ENCODE peak calls at places on chromosomes 12 and 14, in four cellular contexts. One of them, this sample, is unnamed.
A peak's percentile ranks its signal among the peaks of the same experiment; 100 is the strongest.

GRCh38 chr12:10167588-10167987 is 4.3 kb downstream of the OLR1 start:
- DNase-seq in choroid plexus epithelial cell: peak; percentile 53
- DNase-seq in sigmoid colon: no peak
- DNase-seq in cardiac fibroblast: no peak
- DNase-seq in this sample: no peak

GRCh38 chr12:99946131-99946530 is 38.6 kb downstream of the ANKS1B start:
- DNase-seq in sigmoid colon: no peak
- DNase-seq in choroid plexus epithelial cell: no peak
- DNase-seq in cardiac fibroblast: no peak
- DNase-seq in this sample: no peak

GRCh38 chr14:106308839-106309389 is 782.5 kb downstream of the TMEM121 start:
- DNase-seq in sigmoid colon: no peak
- DNase-seq in cardiac fibroblast: no peak
- DNase-seq in choroid plexus epithelial cell: peak; percentile 2
- DNase-seq in this sample: no peak

GRCh38 chr12:132282950-132283771 is 46.2 kb downstream of the GALNT9 start:
- DNase-seq in choroid plexus epithelial cell: no peak
- DNase-seq in sigmoid colon: no peak
- DNase-seq in cardiac fibroblast: no peak
- DNase-seq in this sample: no peak

GRCh38 chr12:57456145-57456700 is 1.1 kb downstream of the INHBE start:
- DNase-seq in cardiac fibroblast: peak; percentile 44
- DNase-seq in choroid plexus epithelial cell: peak; percentile 56
- DNase-seq in sigmoid colon: no peak
- DNase-seq in this sample: no peak

GRCh38 chr14:24179961-24180726 is 8.3 kb downstream of the REC8 start:
- DNase-seq in sigmoid colon: no peak
- DNase-seq in choroid plexus epithelial cell: peak; percentile 69
- DNase-seq in cardiac fibroblast: peak; percentile 70
- DNase-seq in this sample: peak; percentile 70

GRCh38 chr12:104669057-104669770 is 212.5 kb downstream of the CHST11 start:
- DNase-seq in cardiac fibroblast: peak; percentile 70
- DNase-seq in choroid plexus epithelial cell: no peak
- DNase-seq in sigmoid colon: peak; percentile 91
- DNase-seq in this sample: no peak

GRCh38 chr14:55430024-55430690 is 10.3 kb downstream of the TBPL2 start:
- DNase-seq in sigmoid colon: no peak
- DNase-seq in choroid plexus epithelial cell: peak; percentile 92
- DNase-seq in cardiac fibroblast: peak; percentile 83
- DNase-seq in this sample: peak; percentile 59

GRCh38 chr14:93042968-93043940 is 72.5 kb downstream of the ITPK1 start:
- DNase-seq in cardiac fibroblast: peak; percentile 90
- DNase-seq in sigmoid colon: no peak
- DNase-seq in choroid plexus epithelial cell: peak; percentile 67
- DNase-seq in this sample: peak; percentile 41

GRCh38 chr12:77734489-77734888 is 96.2 kb upstream of the NAV3 start:
- DNase-seq in cardiac fibroblast: peak; percentile 45
- DNase-seq in sigmoid colon: no peak
- DNase-seq in choroid plexus epithelial cell: peak; percentile 67
- DNase-seq in this sample: no peak

GRCh38 chr14:39372656-39373055 is 59.6 kb downstream of the FBXO33 start:
- DNase-seq in sigmoid colon: no peak
- DNase-seq in cardiac fibroblast: peak; percentile 44
- DNase-seq in choroid plexus epithelial cell: peak; percentile 18
- DNase-seq in this sample: no peak

GRCh38 chr12:20007331-20007730 is 361.0 kb upstream of the PDE3A start:
- DNase-seq in cardiac fibroblast: no peak
- DNase-seq in sigmoid colon: no peak
- DNase-seq in choroid plexus epithelial cell: peak; percentile 25
- DNase-seq in this sample: no peak

GRCh38 chr12:32249701-32250270 is 143.1 kb downstream of the BICD1 start:
- DNase-seq in sigmoid colon: no peak
- DNase-seq in cardiac fibroblast: no peak
- DNase-seq in choroid plexus epithelial cell: no peak
- DNase-seq in this sample: no peak

GRCh38 chr14:22426711-22427110 is 162.3 kb downstream of the DAD1 start:
- DNase-seq in sigmoid colon: no peak
- DNase-seq in choroid plexus epithelial cell: no peak
- DNase-seq in cardiac fibroblast: no peak
- DNase-seq in this sample: no peak

GRCh38 chr12:12592930-12593329 is 18.7 kb upstream of the CREBL2 start:
- DNase-seq in choroid plexus epithelial cell: peak; percentile 64
- DNase-seq in sigmoid colon: no peak
- DNase-seq in cardiac fibroblast: peak; percentile 29
- DNase-seq in this sample: no peak

GRCh38 chr12:103841690-103842584 is 903 bp upstream of the NT5DC3 start:
- DNase-seq in choroid plexus epithelial cell: peak; percentile 66
- DNase-seq in sigmoid colon: peak; percentile 83
- DNase-seq in cardiac fibroblast: peak; percentile 40
- DNase-seq in this sample: peak; percentile 92

GRCh38 chr14:54881761-54882401 is 20.7 kb downstream of the GCH1 start:
- DNase-seq in cardiac fibroblast: peak; percentile 52
- DNase-seq in sigmoid colon: no peak
- DNase-seq in choroid plexus epithelial cell: peak; percentile 73
- DNase-seq in this sample: no peak

GRCh38 chr12:113472191-113473190 is 820 bp upstream of the LHX5 start:
- DNase-seq in choroid plexus epithelial cell: no peak
- DNase-seq in cardiac fibroblast: no peak
- DNase-seq in sigmoid colon: no peak
- DNase-seq in this sample: no peak

GRCh38 chr12:108858399-108859074 is 1.2 kb upstream of the SSH1 start:
- DNase-seq in sigmoid colon: peak; percentile 77
- DNase-seq in choroid plexus epithelial cell: no peak
- DNase-seq in cardiac fibroblast: peak; percentile 51
- DNase-seq in this sample: no peak

GRCh38 chr12:24681570-24681969 is 267.3 kb downstream of the BCAT1 start:
- DNase-seq in sigmoid colon: no peak
- DNase-seq in choroid plexus epithelial cell: no peak
- DNase-seq in cardiac fibroblast: no peak
- DNase-seq in this sample: no peak

GRCh38 chr12:116368196-116369194 is 91.0 kb upstream of the MED13L start:
- DNase-seq in cardiac fibroblast: no peak
- DNase-seq in choroid plexus epithelial cell: no peak
- DNase-seq in sigmoid colon: no peak
- DNase-seq in this sample: no peak

GRCh38 chr12:64039285-64039871 is 182.7 kb downstream of the KICS2 start:
- DNase-seq in cardiac fibroblast: peak; percentile 59
- DNase-seq in choroid plexus epithelial cell: peak; percentile 72
- DNase-seq in sigmoid colon: no peak
- DNase-seq in this sample: peak; percentile 33

GRCh38 chr12:110699591-110700445 is 10.9 kb upstream of the HVCN1 start:
- DNase-seq in cardiac fibroblast: no peak
- DNase-seq in sigmoid colon: peak; percentile 36
- DNase-seq in choroid plexus epithelial cell: no peak
- DNase-seq in this sample: no peak

GRCh38 chr12:138898-139534 is 72.4 kb downstream of the IQSEC3 start:
- DNase-seq in cardiac fibroblast: peak; percentile 16
- DNase-seq in sigmoid colon: no peak
- DNase-seq in choroid plexus epithelial cell: peak; percentile 45
- DNase-seq in this sample: no peak

GRCh38 chr12:49345840-49346658 is 639 bp upstream of the DNAJC22 start:
- DNase-seq in choroid plexus epithelial cell: no peak
- DNase-seq in cardiac fibroblast: no peak
- DNase-seq in sigmoid colon: peak; percentile 40
- DNase-seq in this sample: no peak

GRCh38 chr14:105414456-105415371 is 4.9 kb upstream of the MTA1 start:
- DNase-seq in sigmoid colon: peak; percentile 90
- DNase-seq in cardiac fibroblast: peak; percentile 76
- DNase-seq in choroid plexus epithelial cell: peak; percentile 70
- DNase-seq in this sample: peak; percentile 8

GRCh38 chr12:24427776-24428175 is 478.3 kb upstream of the SOX5 start:
- DNase-seq in sigmoid colon: no peak
- DNase-seq in choroid plexus epithelial cell: no peak
- DNase-seq in cardiac fibroblast: no peak
- DNase-seq in this sample: no peak

GRCh38 chr12:125070117-125070516 is 4.9 kb downstream of the AACS start:
- DNase-seq in choroid plexus epithelial cell: peak; percentile 18
- DNase-seq in sigmoid colon: no peak
- DNase-seq in cardiac fibroblast: no peak
- DNase-seq in this sample: no peak

GRCh38 chr12:62632521-62632920 is 165.9 kb downstream of the MON2 start:
- DNase-seq in choroid plexus epithelial cell: peak; percentile 27
- DNase-seq in sigmoid colon: peak; percentile 79
- DNase-seq in cardiac fibroblast: peak; percentile 65
- DNase-seq in this sample: no peak

GRCh38 chr12:76025601-76026575 is 5.7 kb downstream of the PHLDA1 start:
- DNase-seq in sigmoid colon: no peak
- DNase-seq in choroid plexus epithelial cell: peak; percentile 82
- DNase-seq in cardiac fibroblast: peak; percentile 74
- DNase-seq in this sample: peak; percentile 61

GRCh38 chr12:2891240-2892053 is 756 bp downstream of the TULP3 start:
- DNase-seq in cardiac fibroblast: peak; percentile 74
- DNase-seq in sigmoid colon: peak; percentile 84
- DNase-seq in choroid plexus epithelial cell: peak; percentile 62
- DNase-seq in this sample: no peak

GRCh38 chr12:91890742-91891141 is 254.9 kb downstream of the BTG1 start:
- DNase-seq in sigmoid colon: no peak
- DNase-seq in cardiac fibroblast: peak; percentile 20
- DNase-seq in choroid plexus epithelial cell: no peak
- DNase-seq in this sample: no peak

GRCh38 chr14:32567543-32568384 is 238.7 kb downstream of the AKAP6 start:
- DNase-seq in sigmoid colon: no peak
- DNase-seq in choroid plexus epithelial cell: peak; percentile 57
- DNase-seq in cardiac fibroblast: peak; percentile 16
- DNase-seq in this sample: no peak

GRCh38 chr12:26283046-26283445 is 87.7 kb downstream of the SSPN start:
- DNase-seq in choroid plexus epithelial cell: no peak
- DNase-seq in cardiac fibroblast: no peak
- DNase-seq in sigmoid colon: no peak
- DNase-seq in this sample: no peak

GRCh38 chr14:88612981-88613380 is 50.1 kb downstream of the ZC3H14 start:
- DNase-seq in cardiac fibroblast: no peak
- DNase-seq in choroid plexus epithelial cell: peak; percentile 16
- DNase-seq in sigmoid colon: no peak
- DNase-seq in this sample: no peak
- H3K4me3 ChIP-seq in cardiac fibroblast: no peak overlapping the region
- H3K4me3 ChIP-seq in choroid plexus epithelial cell: no peak overlapping the region
- H3K4me3 ChIP-seq in sigmoid colon: no peak overlapping the region
- H3K4me3 ChIP-seq in this sample: no peak overlapping the region

GRCh38 chr14:75083271-75083670 is 13.8 kb downstream of the ZC2HC1C start:
- DNase-seq in sigmoid colon: no peak
- DNase-seq in cardiac fibroblast: no peak
- DNase-seq in choroid plexus epithelial cell: no peak
- DNase-seq in this sample: no peak

GRCh38 chr14:75088566-75089373 is 19.3 kb downstream of the ZC2HC1C start:
- DNase-seq in choroid plexus epithelial cell: peak; percentile 80
- DNase-seq in cardiac fibroblast: peak; percentile 75
- DNase-seq in sigmoid colon: no peak
- DNase-seq in this sample: peak; percentile 53

GRCh38 chr14:75081835-75082234 is 12.4 kb downstream of the ZC2HC1C start:
- DNase-seq in choroid plexus epithelial cell: no peak
- DNase-seq in cardiac fibroblast: no peak
- DNase-seq in sigmoid colon: no peak
- DNase-seq in this sample: no peak

GRCh38 chr14:75088153-75088552 is 18.7 kb downstream of the ZC2HC1C start:
- DNase-seq in choroid plexus epithelial cell: no peak
- DNase-seq in sigmoid colon: no peak
- DNase-seq in cardiac fibroblast: no peak
- DNase-seq in this sample: no peak

GRCh38 chr14:75084513-75084912 is 15.1 kb downstream of the ZC2HC1C start:
- DNase-seq in cardiac fibroblast: no peak
- DNase-seq in sigmoid colon: no peak
- DNase-seq in choroid plexus epithelial cell: no peak
- DNase-seq in this sample: no peak
- TF ChIP-seq CTCF in cardiac fibroblast: no peak
- TF ChIP-seq CTCF in sigmoid colon: no peak
- TF ChIP-seq CTCF in choroid plexus epithelial cell: peak; percentile 4
- TF ChIP-seq CTCF in this sample: peak; percentile 11

GRCh38 chr14:57962293-57962996 is 96.6 kb upstream of the SLC35F4 start:
- DNase-seq in choroid plexus epithelial cell: no peak
- DNase-seq in cardiac fibroblast: no peak
- DNase-seq in sigmoid colon: no peak
- DNase-seq in this sample: no peak
- H3K4me3 ChIP-seq in choroid plexus epithelial cell: no peak overlapping the region
- H3K4me3 ChIP-seq in cardiac fibroblast: no peak overlapping the region
- H3K4me3 ChIP-seq in sigmoid colon: no peak overlapping the region
- H3K4me3 ChIP-seq in this sample: no peak overlapping the region

GRCh38 chr14:103510311-103511021 is 12.2 kb downstream of the CKB start:
- DNase-seq in cardiac fibroblast: no peak
- DNase-seq in choroid plexus epithelial cell: no peak
- DNase-seq in sigmoid colon: peak; percentile 48
- DNase-seq in this sample: no peak
- TF ChIP-seq CTCF in cardiac fibroblast: no peak
- TF ChIP-seq CTCF in choroid plexus epithelial cell: no peak
- TF ChIP-seq CTCF in sigmoid colon: no peak
- TF ChIP-seq CTCF in this sample: no peak

GRCh38 chr12:14402697-14403096 is 37.2 kb downstream of the ATF7IP start:
- DNase-seq in sigmoid colon: no peak
- DNase-seq in choroid plexus epithelial cell: no peak
- DNase-seq in cardiac fibroblast: no peak
- DNase-seq in this sample: no peak

GRCh38 chr12:14400599-14400998 is 35.1 kb downstream of the ATF7IP start:
- DNase-seq in cardiac fibroblast: no peak
- DNase-seq in sigmoid colon: no peak
- DNase-seq in choroid plexus epithelial cell: no peak
- DNase-seq in this sample: no peak

GRCh38 chr12:14403293-14403692 is 37.8 kb downstream of the ATF7IP start:
- DNase-seq in sigmoid colon: no peak
- DNase-seq in choroid plexus epithelial cell: no peak
- DNase-seq in cardiac fibroblast: no peak
- DNase-seq in this sample: no peak

GRCh38 chr12:14396071-14396470 is 30.6 kb downstream of the ATF7IP start:
- DNase-seq in cardiac fibroblast: no peak
- DNase-seq in choroid plexus epithelial cell: peak; percentile 60
- DNase-seq in sigmoid colon: no peak
- DNase-seq in this sample: no peak

DNA sequence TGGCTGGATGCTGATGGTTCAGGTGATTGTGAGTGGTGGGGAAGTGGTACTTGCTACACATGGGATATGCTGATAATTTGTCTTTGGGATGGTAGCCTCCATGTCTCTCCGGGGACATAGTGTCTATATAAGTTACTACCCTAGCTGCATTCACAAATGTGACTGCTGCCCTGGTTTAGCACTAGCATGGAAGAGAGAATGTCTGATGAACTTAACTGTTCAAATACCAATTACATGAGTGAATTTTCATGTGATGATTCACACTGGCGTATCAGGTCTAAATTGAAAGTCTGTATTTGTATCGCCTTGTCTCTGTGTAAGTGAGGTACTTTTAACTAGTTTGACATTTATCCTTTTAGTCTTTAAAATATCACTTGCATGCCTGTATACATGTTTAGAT is 34.4 kb downstream of the ATF7IP start:
- DNase-seq in choroid plexus epithelial cell: peak; percentile 76
- DNase-seq in sigmoid colon: no peak
- DNase-seq in cardiac fibroblast: peak; percentile 37
- DNase-seq in this sample: no peak
- H3K4me3 ChIP-seq in choroid plexus epithelial cell: no peak overlapping the region
- H3K4me3 ChIP-seq in sigmoid colon: no peak overlapping the region
- H3K4me3 ChIP-seq in cardiac fibroblast: peak overlapping the region; percentile 15
- H3K4me3 ChIP-seq in this sample: no peak overlapping the region

This sample was measured in astrocyte of the cerebellum.